ENCODE peak calls at places on chromosomes 1 and 21, in four cellular contexts. C, R, D and V are unnamed samples.

GRCh38 chr1:61142726-61143500 is 60.6 kb downstream of the NFIA start:
- DNase-seq in C (no peak), R (no peak), D (no peak), V (no peak)

GRCh38 chr1:197961933-197962332 is 44.8 kb downstream of the LHX9 start:
- DNase-seq in C (no peak), R (no peak), D (no peak), V (no peak)

GRCh38 chr1:202565890-202566289 is 144.4 kb downstream of the SYT2 start:
- DNase-seq in C (no peak), R (no peak), D (no peak), V (no peak)

GRCh38 chr1:106325600-106325999 is 730.9 kb upstream of the PRMT6 start:
- DNase-seq in C (no peak), R (no peak), D (no peak), V (no peak)

GRCh38 chr1:203280061-203280460 is 25.3 kb upstream of the BTG2 start:
- DNase-seq in C (no peak), R (no peak), D (no peak), V (no peak)

GRCh38 chr1:79875187-79875586 is 868.7 kb upstream of the ADGRL4 start:
- DNase-seq in C (no peak), R (no peak), D (no peak), V (no peak)

GRCh38 chr1:110196917-110197782 is 13.0 kb upstream of the KCNC4 start:
- DNase-seq in C (peak), R (peak), D (peak), V (peak)

GRCh38 chr1:103492003-103492665 is 33.4 kb upstream of the RNPC3 start:
- DNase-seq in C (no peak), R (no peak), D (no peak), V (no peak)

GRCh38 chr1:190747643-190748186 is 270.1 kb upstream of the BRINP3 start:
- DNase-seq in C (no peak), R (no peak), D (no peak), V (no peak)

GRCh38 chr21:33268392-33268735 is 2.2 kb downstream of the IL10RB start:
- DNase-seq in C (no peak), R (no peak), D (peak), V (no peak)

GRCh38 chr1:89871768-89872473 is 51.1 kb downstream of the LRRC8D start:
- DNase-seq in C (no peak), R (no peak), D (no peak), V (no peak)

GRCh38 chr1:54407957-54408700 is 1.9 kb upstream of the SSBP3 start:
- DNase-seq in C (no peak), R (peak), D (no peak), V (peak)

GRCh38 chr1:156608036-156608674 is 6.9 kb upstream of the GPATCH4 start:
- DNase-seq in C (no peak), R (peak), D (peak), V (peak)

GRCh38 chr1:157091186-157091585 is 8.4 kb downstream of the ETV3L start:
- DNase-seq in C (no peak), R (no peak), D (no peak), V (no peak)

GRCh38 chr1:167529829-167530474 is 11.6 kb upstream of the CD247 start:
- DNase-seq in C (no peak), R (no peak), D (no peak), V (no peak)

GRCh38 chr1:24769656-24770651 is 24.7 kb downstream of the CLIC4 start:
- DNase-seq in C (no peak), R (no peak), D (no peak), V (no peak)

GRCh38 chr1:29865051-29865450 is 628.7 kb downstream of the PTPRU start:
- DNase-seq in C (no peak), R (no peak), D (no peak), V (no peak)

GRCh38 chr1:92858564-92859399 is 26.9 kb downstream of the RPL5 start:
- DNase-seq in C (peak), R (peak), D (peak), V (peak)

GRCh38 chr1:21280011-21280471 is 10.2 kb downstream of the ECE1 start:
- DNase-seq in C (no peak), R (no peak), D (no peak), V (peak)